ENCODE peak calls at places on chromosomes 16 and 17, in seven cellular contexts. X is mesendoderm, C is IMR-90, P is H9, R is neuronal stem cell, K is mesenchymal stem cell, Y is trophoblast cell. V is an unnamed sample. For H3K79me1, the result is how much of the 10 kb centered on the place peaks cover.

GRCh38 chr16:56980792-56981724 is 8.3 kb upstream of the NLRC5 start:
- DNase-seq in C (no peak), Y (no peak), P (no peak), X (no peak), R (no peak), K (no peak), V (no peak)

GRCh38 chr16:9677301-9677653 is 505.0 kb downstream of the GRIN2A start:
- DNase-seq in P (peak), C (no peak), Y (no peak), K (no peak), R (no peak), X (peak), V (no peak)

GRCh38 chr17:69802045-69802740 is 272.8 kb upstream of the KCNJ16 start:
- DNase-seq in Y (no peak), P (peak), K (peak), C (no peak), R (no peak), X (peak), V (peak)

GRCh38 chr17:16938031-16938430 is 33.9 kb downstream of the TNFRSF13B start:
- DNase-seq in C (no peak), R (no peak), X (no peak), P (no peak), K (no peak), Y (no peak), V (no peak)

GRCh38 chr17:73566905-73567782 is 77.1 kb downstream of the SDK2 start:
- DNase-seq in C (no peak), X (peak), Y (no peak), K (no peak), P (peak), R (no peak), V (peak)

GRCh38 chr16:68367034-68367433 is 56.2 kb downstream of the PRMT7 start:
- DNase-seq in R (peak), X (peak), C (peak), P (peak), K (peak), Y (no peak), V (no peak)

GRCh38 chr17:68326681-68327080 is 35.4 kb downstream of the ARSG start:
- DNase-seq in R (no peak), P (no peak), Y (peak), C (peak), X (no peak), K (peak), V (no peak)

GRCh38 chr17:20314834-20315233 is 152.5 kb downstream of the LGALS9B start:
- DNase-seq in X (no peak), R (no peak), Y (no peak), C (no peak), P (no peak), K (no peak), V (no peak)

GRCh38 chr17:78962345-78962983 is 17.3 kb downstream of the LGALS3BP start:
- DNase-seq in K (peak), P (peak), C (peak), R (no peak), Y (peak), X (peak), V (no peak)

GRCh38 chr17:83160443-83161297 is 81.3 kb downstream of the METRNL start:
- DNase-seq in C (no peak), Y (no peak), P (no peak), X (no peak), K (no peak), R (no peak), V (no peak)

GRCh38 chr17:63698886-63699637 is 863 bp downstream of the LIMD2 start:
- DNase-seq in P (peak), X (peak), K (peak), Y (no peak), R (no peak), C (peak), V (peak)

GRCh38 chr16:12800751-12801308 is 2.9 kb downstream of the CPPED1 start:
- DNase-seq in X (no peak), K (no peak), C (no peak), Y (no peak), P (no peak), R (no peak), V (no peak)

GRCh38 chr16:81861915-81862314 is 82.8 kb downstream of the PLCG2 start:
- DNase-seq in X (no peak), R (no peak), Y (no peak), P (no peak), C (no peak), K (no peak), V (no peak)

GRCh38 chr16:57044931-57045693 is 47.3 kb upstream of the CPNE2 start:
- DNase-seq in R (no peak), P (no peak), K (peak), Y (no peak), X (no peak), C (peak), V (no peak)

GRCh38 chr16:13343981-13344380 is 442.6 kb downstream of the SHISA9 start:
- DNase-seq in Y (no peak), P (no peak), K (no peak), X (no peak), C (no peak), R (no peak), V (no peak)

DNA sequence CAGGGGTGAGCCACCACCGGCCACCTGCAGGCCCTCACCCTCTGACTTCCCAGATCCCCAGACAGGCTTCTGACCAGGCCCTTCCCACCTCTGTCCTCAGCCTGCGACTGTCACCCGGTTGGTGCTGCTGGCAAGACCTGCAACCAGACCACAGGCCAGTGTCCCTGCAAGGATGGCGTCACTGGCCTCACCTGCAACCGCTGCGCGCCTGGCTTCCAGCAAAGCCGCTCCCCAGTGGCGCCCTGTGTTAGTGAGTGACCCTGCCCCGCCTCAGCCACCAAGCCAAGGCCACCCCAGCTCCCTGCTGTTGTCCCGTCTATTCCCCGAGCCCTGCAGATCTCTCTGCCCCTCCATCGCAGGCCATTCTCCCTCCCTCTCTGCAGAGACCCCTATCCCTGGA is 1.8 kb downstream of the NTN3 start:
- DNase-seq in P (no peak), C (no peak), X (no peak), K (no peak), R (no peak), Y (no peak), V (no peak)
- H3K79me1 ChIP-seq in P (under half), C (under half), X (under half), K (under half), R (under half), Y (under half), V (under half)

GRCh38 chr17:40598021-40598927 is 33.0 kb upstream of the CCR7 start:
- DNase-seq in R (no peak), X (no peak), Y (no peak), K (no peak), C (no peak), P (no peak), V (no peak)
- H3K79me1 ChIP-seq in R (under half), X (under half), Y (under half), K (under half), C (under half), P (under half), V (under half)

GRCh38 chr17:28879886-28880571 is 17.5 kb downstream of the FLOT2 start:
- DNase-seq in K (no peak), R (no peak), X (no peak), P (no peak), Y (no peak), C (no peak), V (no peak)

GRCh38 chr17:28874750-28875149 is 19.9 kb downstream of the ERAL1 start:
- DNase-seq in P (no peak), R (no peak), Y (no peak), X (no peak), K (no peak), C (no peak), V (no peak)

GRCh38 chr17:28878158-28878910 is 19.2 kb downstream of the FLOT2 start:
- DNase-seq in R (no peak), C (no peak), K (no peak), P (no peak), X (no peak), Y (no peak), V (no peak)

GRCh38 chr17:28878981-28879380 is 18.6 kb downstream of the FLOT2 start:
- DNase-seq in R (no peak), Y (peak), P (peak), K (peak), C (peak), X (peak), V (peak)

GRCh38 chr17:28875856-28876564 is 21.2 kb downstream of the ERAL1 start:
- DNase-seq in X (no peak), P (no peak), Y (no peak), C (no peak), R (no peak), K (no peak), V (no peak)
- H3K79me1 ChIP-seq in X (under half), P (under half), Y (under half), C (under half), R (under half), K (under half), V (under half)

GRCh38 chr17:57665696-57666095 is 79.4 kb downstream of the CCDC182 start:
- DNase-seq in C (no peak), R (no peak), X (no peak), Y (no peak), K (no peak), P (peak), V (no peak)
- H3K79me1 ChIP-seq in C (under half), R (under half), X (under half), Y (under half), K (under half), P (under half), V (under half)

GRCh38 chr16:87436225-87437172 is 44.4 kb downstream of the MAP1LC3B start:
- DNase-seq in X (peak), R (no peak), C (peak), Y (no peak), K (peak), P (no peak), V (no peak)

GRCh38 chr16:87432330-87432915 is 40.3 kb downstream of the MAP1LC3B start:
- DNase-seq in R (no peak), Y (no peak), K (no peak), P (no peak), X (no peak), C (no peak), V (no peak)

GRCh38 chr16:87434146-87434667 is 42.1 kb downstream of the MAP1LC3B start:
- DNase-seq in K (no peak), C (no peak), R (no peak), Y (no peak), P (no peak), X (no peak), V (no peak)

GRCh38 chr16:87435399-87436224 is 43.5 kb downstream of the MAP1LC3B start:
- DNase-seq in Y (no peak), R (no peak), X (no peak), P (no peak), C (peak), K (peak), V (no peak)

GRCh38 chr16:87431926-87432325 is 39.8 kb downstream of the MAP1LC3B start:
- DNase-seq in K (peak), P (no peak), C (peak), R (no peak), X (no peak), Y (no peak), V (no peak)
- H3K79me1 ChIP-seq in K (under half), P (under half), C (half or more), R (under half), X (under half), Y (under half), V (under half)

GRCh38 chr17:39483506-39483905 is 22.2 kb downstream of the CDK12 start:
- DNase-seq in K (no peak), C (no peak), P (no peak), R (no peak), X (no peak), Y (no peak), V (no peak)
- H3K79me1 ChIP-seq in K (under half), C (half or more), P (under half), R (under half), X (under half), Y (under half), V (under half)

GRCh38 chr16:49952386-49952785 is 72.6 kb upstream of the CNEP1R1 start:
- DNase-seq in K (peak), C (no peak), P (no peak), Y (peak), R (no peak), X (peak), V (no peak)
- H3K79me1 ChIP-seq in K (under half), C (under half), P (under half), Y (under half), R (under half), X (under half), V (under half)

GRCh38 chr16:4874686-4875085 is 27.4 kb downstream of the UBN1 start:
- DNase-seq in C (no peak), R (no peak), P (no peak), X (no peak), Y (no peak), K (no peak), V (no peak)

GRCh38 chr16:4870138-4870671 is 22.9 kb downstream of the UBN1 start:
- DNase-seq in R (no peak), P (no peak), X (no peak), Y (no peak), K (no peak), C (no peak), V (no peak)

GRCh38 chr16:4869147-4869790 is 22.0 kb downstream of the UBN1 start:
- DNase-seq in R (no peak), C (no peak), K (no peak), X (no peak), Y (no peak), P (no peak), V (no peak)

GRCh38 chr16:4876646-4877297 is 29.5 kb downstream of the UBN1 start:
- DNase-seq in Y (no peak), R (no peak), C (no peak), X (no peak), K (no peak), P (no peak), V (no peak)

DNA sequence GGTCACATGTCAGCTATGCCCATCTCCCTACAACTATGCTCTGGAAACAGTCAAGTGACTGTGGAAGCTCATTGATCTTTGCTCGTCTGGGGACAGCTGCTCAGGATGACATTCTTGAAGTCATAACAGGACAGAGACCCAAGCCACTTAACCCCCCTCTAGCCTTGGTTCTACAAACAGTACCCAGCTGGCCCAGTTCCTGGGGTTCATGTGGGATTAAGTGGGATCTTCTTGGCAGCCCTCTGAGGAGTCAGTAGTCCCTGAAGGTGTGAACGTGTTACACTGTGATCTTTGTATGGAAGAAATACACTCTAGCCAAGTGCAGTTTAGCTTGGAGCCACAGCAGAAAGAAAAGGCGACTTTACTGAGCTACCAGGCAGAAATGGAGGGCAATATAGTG is 25.8 kb downstream of the UBN1 start:
- DNase-seq in P (no peak), X (no peak), R (no peak), K (no peak), Y (no peak), C (no peak), V (no peak)
- H3K79me1 ChIP-seq in P (under half), X (under half), R (under half), K (half or more), Y (under half), C (under half), V (under half)

GRCh38 chr16:67286441-67287235 is 7.3 kb downstream of the PLEKHG4 start:
- DNase-seq in P (no peak), X (no peak), R (no peak), Y (no peak), C (no peak), K (no peak), V (no peak)

GRCh38 chr16:67284699-67285646 is 5.6 kb downstream of the PLEKHG4 start:
- DNase-seq in K (peak), P (peak), X (peak), C (peak), R (peak), Y (no peak), V (peak)

GRCh38 chr16:67283826-67284555 is 4.7 kb downstream of the PLEKHG4 start:
- DNase-seq in Y (no peak), R (no peak), K (no peak), C (no peak), X (no peak), P (no peak), V (no peak)

GRCh38 chr16:67291461-67291860 is 12.1 kb downstream of the PLEKHG4 start:
- DNase-seq in C (no peak), R (no peak), X (no peak), K (no peak), P (no peak), Y (no peak), V (no peak)

DNA sequence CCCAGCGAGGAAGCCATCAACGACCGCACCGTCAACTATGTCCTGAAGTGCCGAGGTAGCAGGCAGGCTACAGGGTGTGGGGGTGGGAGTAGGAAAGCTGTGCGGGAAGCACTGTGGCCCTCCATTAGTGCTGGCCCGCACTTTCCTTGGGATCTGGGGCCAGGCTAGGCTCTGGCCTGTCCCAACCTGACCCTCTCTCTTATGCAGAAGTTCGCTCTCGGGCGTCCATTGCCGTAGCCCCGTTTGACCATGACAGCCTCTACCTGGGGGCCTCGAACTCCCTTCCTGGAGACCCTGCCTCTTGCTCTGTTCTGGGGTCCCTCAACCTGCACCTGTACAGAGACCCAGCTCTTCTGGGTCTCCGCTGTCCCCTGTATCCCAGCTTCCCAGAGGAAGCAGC is 8.6 kb downstream of the PLEKHG4 start:
- DNase-seq in P (no peak), R (no peak), C (no peak), Y (no peak), K (no peak), X (no peak), V (no peak)
- H3K79me1 ChIP-seq in P (under half), R (under half), C (under half), Y (under half), K (under half), X (under half), V (under half)

DNA sequence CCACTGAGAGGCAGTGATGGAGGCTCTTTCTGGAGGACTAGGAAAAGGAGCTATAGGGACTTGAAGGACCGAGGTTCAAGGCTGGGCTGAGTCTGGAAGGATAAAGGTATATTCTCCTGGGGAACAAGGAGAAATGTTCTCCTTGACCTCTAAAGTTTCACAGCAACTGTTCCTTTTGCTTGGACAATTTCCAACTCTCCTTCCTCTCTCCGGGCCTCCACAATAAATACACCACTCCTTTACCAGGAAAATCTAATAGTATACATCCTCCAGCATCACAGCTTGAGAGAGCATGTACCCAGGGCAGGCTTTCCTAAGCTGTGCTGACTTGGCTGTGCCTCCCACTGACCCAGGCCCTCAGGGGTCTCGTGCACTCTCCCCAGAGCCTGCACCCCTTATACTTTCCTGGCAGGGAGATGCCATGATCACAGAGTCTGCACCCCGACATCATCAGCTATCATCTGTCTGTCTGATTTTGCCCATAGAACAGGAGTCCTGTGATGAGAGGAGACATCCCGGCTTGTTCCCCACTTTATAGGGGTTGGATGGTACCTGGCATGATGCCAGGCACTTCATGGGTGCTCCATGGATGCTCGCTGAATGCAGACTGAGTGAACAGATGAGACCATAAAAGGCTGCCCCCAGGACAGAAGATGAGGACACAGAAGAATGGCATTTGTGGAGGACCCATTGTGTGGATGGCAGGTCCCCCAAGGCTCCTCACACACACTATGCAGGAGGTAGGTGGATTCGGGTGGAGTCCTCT is 582.6 kb upstream of the CDH5 start:
- DNase-seq in X (no peak), Y (no peak), C (no peak), R (no peak), P (no peak), K (no peak), V (no peak)
- H3K79me1 ChIP-seq in X (under half), Y (under half), C (under half), R (under half), P (under half), K (under half), V (under half)

V was measured in H1.